ENCODE peak calls at places on chromosome 1, in eight cellular contexts. Y is SK-N-SH, V is heart right ventricle, J is suprapubic skin, F is mammary epithelial cell, Z is astrocyte, X is neural progenitor cell, P is upper lobe of right lung. A is an unnamed sample. For H3K4me1 and H3K27me3, the result is how much of the 10 kb centered on the place peaks cover.

GRCh38 chr1:53687886-53688285 is 51.1 kb downstream of the GLIS1 start:
- DNase-seq in Z (no peak), X (no peak), V (no peak), J (no peak), F (no peak), P (no peak), Y (no peak), A (no peak)

GRCh38 chr1:77347646-77348045 is 65.8 kb downstream of the AK5 start:
- DNase-seq in J (no peak), P (no peak), Z (peak), F (peak), Y (no peak), X (no peak), V (no peak), A (no peak)

GRCh38 chr1:37958690-37959089 is 11.8 kb upstream of the INPP5B start:
- DNase-seq in Z (peak), Y (no peak), J (no peak), V (no peak), F (peak), P (no peak), X (no peak), A (no peak)

GRCh38 chr1:233113713-233114028 is 163.3 kb downstream of the NTPCR start:
- DNase-seq in P (no peak), V (no peak), Y (no peak), Z (no peak), X (no peak), F (no peak), J (no peak), A (no peak)

GRCh38 chr1:197671140-197671539 is 104.1 kb downstream of the DENND1B start:
- DNase-seq in F (no peak), P (no peak), Y (no peak), Z (peak), J (no peak), X (no peak), V (no peak), A (no peak)

GRCh38 chr1:169890761-169891538 is 2.7 kb downstream of the SCYL3 start:
- DNase-seq in F (peak), P (no peak), Y (no peak), Z (no peak), V (no peak), X (no peak), J (no peak), A (no peak)

GRCh38 chr1:245969274-245969673 is 537.8 kb downstream of the SMYD3 start:
- DNase-seq in J (no peak), F (peak), Z (peak), V (no peak), Y (no peak), P (no peak), X (no peak), A (no peak)

GRCh38 chr1:27084107-27084506 is 70.8 kb downstream of the SLC9A1 start:
- DNase-seq in J (no peak), Y (no peak), P (no peak), Z (no peak), F (no peak), X (no peak), V (no peak), A (no peak)

GRCh38 chr1:869499-870244 is 54.1 kb upstream of the SAMD11 start:
- DNase-seq in P (peak), F (peak), Z (no peak), Y (peak), J (peak), V (peak), X (peak), A (peak)

GRCh38 chr1:234975122-234975940 is 153.3 kb downstream of the TOMM20 start:
- DNase-seq in J (peak), P (peak), Y (no peak), Z (peak), X (no peak), F (peak), V (no peak), A (peak)

GRCh38 chr1:151282883-151283725 is 1.0 kb downstream of the ZNF687 start:
- DNase-seq in J (no peak), F (peak), V (no peak), X (peak), Y (peak), P (peak), Z (no peak), A (peak)

GRCh38 chr1:23423415-23424170 is 955 bp downstream of the TCEA3 start:
- DNase-seq in P (peak), X (peak), V (peak), Y (peak), Z (no peak), J (no peak), F (no peak), A (peak)

GRCh38 chr1:197399691-197400521 is 131.9 kb downstream of the CRB1 start:
- DNase-seq in P (no peak), V (no peak), Y (peak), F (peak), J (no peak), X (peak), Z (peak), A (peak)

GRCh38 chr1:204842892-204843291 is 27.8 kb upstream of the NFASC start:
- DNase-seq in Y (no peak), X (no peak), J (no peak), V (no peak), Z (peak), F (peak), P (no peak), A (no peak)

GRCh38 chr1:208189183-208189582 is 55.0 kb downstream of the PLXNA2 start:
- DNase-seq in Z (no peak), V (no peak), F (peak), X (no peak), Y (no peak), P (no peak), J (no peak), A (peak)

GRCh38 chr1:198291036-198291435 is 134.2 kb downstream of the NEK7 start:
- DNase-seq in J (no peak), F (no peak), Y (no peak), Z (no peak), P (no peak), X (peak), V (no peak), A (no peak)

GRCh38 chr1:221714227-221715116 is 27.4 kb downstream of the DUSP10 start:
- DNase-seq in V (no peak), P (no peak), X (peak), Y (no peak), Z (no peak), J (no peak), F (no peak), A (peak)

GRCh38 chr1:228334954-228335353 is 71.7 kb downstream of the TRIM11 start:
- DNase-seq in Y (no peak), P (peak), J (peak), X (no peak), V (peak), F (no peak), Z (no peak), A (no peak)

GRCh38 chr1:10909697-10910489 is 102.6 kb upstream of the TARDBP start:
- DNase-seq in F (peak), Z (no peak), P (peak), V (peak), X (peak), Y (peak), J (no peak), A (peak)

GRCh38 chr1:155910621-155911121 is 478 bp downstream of the RIT1 start:
- DNase-seq in J (no peak), X (peak), Y (peak), P (no peak), V (no peak), Z (peak), F (peak), A (peak)
- TF ChIP-seq CTCF in J (no peak), X (peak), Y (no peak), P (no peak), V (no peak), Z (no peak), F (peak), A (no peak)

GRCh38 chr1:93621246-93621645 is 60.4 kb downstream of the BCAR3 start:
- DNase-seq in F (no peak), Z (no peak), P (no peak), X (no peak), J (no peak), Y (no peak), V (no peak), A (no peak)
- H3K4me1 ChIP-seq in F (half or more), Z (half or more), P (under half), X (under half), J (under half), Y (half or more), V (half or more), A (under half)

GRCh38 chr1:116321766-116322175 is 51.3 kb upstream of the ATP1A1 start:
- DNase-seq in Y (no peak), J (no peak), P (no peak), X (no peak), Z (no peak), V (no peak), F (no peak), A (no peak)

GRCh38 chr1:116324411-116324810 is 48.6 kb upstream of the ATP1A1 start:
- DNase-seq in Z (no peak), Y (no peak), X (no peak), V (no peak), J (no peak), P (no peak), F (no peak), A (no peak)

GRCh38 chr1:116325104-116325503 is 47.9 kb upstream of the ATP1A1 start:
- DNase-seq in F (no peak), Y (no peak), Z (no peak), P (no peak), J (no peak), X (no peak), V (no peak), A (no peak)

GRCh38 chr1:116322752-116323405 is 50.2 kb upstream of the ATP1A1 start:
- DNase-seq in X (no peak), P (no peak), V (no peak), Y (no peak), J (no peak), F (no peak), Z (no peak), A (no peak)

DNA sequence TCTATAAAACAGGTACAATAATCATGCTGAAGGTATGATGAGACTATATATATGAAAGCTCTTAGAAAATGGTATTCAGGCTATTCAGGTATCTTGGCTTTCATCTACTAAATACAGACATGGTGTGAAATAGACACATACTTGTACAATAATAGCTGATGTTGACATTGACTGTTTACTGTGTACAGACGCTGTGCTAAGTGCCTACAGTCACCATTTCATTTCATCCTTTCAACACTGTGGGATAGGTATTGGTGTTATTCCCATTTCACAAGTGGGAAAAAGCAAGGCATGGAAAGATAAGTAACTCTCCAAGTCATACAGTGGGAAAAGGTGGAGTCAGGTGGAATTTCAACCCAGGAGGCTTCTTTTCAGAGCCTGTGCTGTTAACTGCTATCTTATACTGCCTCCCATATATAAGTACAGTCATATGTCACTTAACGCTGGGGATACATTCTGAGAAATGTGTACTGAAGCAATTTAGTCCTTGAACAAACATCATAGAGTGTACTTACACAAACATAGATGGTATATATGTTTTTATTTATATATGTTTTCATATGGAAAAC is 49.5 kb upstream of the ATP1A1 start:
- DNase-seq in X (no peak), Z (no peak), Y (no peak), P (no peak), V (no peak), J (no peak), F (no peak), A (no peak)
- H3K27me3 ChIP-seq in X (under half), Z (under half), Y (under half), P (under half), V (under half), J (under half), F (under half), A (under half)

DNA sequence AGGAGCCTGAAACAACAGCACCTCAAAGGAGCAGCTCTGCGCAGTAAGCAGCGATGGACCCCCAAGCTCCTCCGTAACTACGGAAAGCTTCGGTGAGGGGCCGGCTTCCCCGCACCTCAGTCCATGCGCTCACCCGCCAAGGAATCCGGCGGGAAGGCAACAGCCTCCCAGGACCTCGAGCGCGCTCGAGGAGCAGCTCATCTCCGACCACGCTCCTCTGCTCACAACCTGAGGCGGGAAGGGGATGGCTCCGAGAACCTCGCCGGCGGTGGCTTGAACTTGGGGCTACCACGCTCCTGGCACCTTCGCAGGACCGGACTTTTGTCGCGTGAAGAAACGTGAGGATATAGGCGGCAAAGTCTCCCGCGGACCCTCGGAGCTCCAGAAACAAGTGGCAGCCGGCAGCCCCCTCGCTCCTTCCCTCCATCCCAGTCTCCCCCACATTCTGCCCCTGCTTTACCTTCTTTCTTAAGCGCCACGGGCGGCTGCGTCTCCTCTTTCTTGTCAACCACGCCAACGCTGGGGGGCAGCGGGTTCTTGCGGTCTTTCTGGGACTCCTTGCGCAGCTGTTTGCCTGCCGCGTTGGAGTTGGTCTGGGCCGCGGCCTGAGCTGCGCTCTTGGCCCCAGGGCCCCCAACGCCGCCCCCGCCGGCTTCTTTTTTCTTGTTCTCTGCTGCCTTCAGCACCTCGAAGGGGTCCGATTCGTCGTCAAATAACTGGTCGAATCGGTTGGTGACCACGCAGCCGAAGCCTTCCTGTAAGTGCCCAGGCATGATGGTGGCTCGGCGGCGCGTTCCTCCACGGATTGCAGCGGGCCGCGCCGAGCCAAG is 459 bp downstream of the SERBP1 start:
- DNase-seq in X (peak), P (peak), J (peak), V (peak), Y (peak), F (peak), Z (no peak), A (peak)
- TF ChIP-seq CTCF in X (no peak), P (no peak), J (no peak), V (no peak), Y (no peak), F (no peak), Z (no peak), A (no peak)

GRCh38 chr1:185311589-185312225 is 5.3 kb downstream of the IVNS1ABP start:
- DNase-seq in X (no peak), J (no peak), F (no peak), Z (no peak), P (no peak), Y (no peak), V (no peak), A (no peak)
- H3K4me1 ChIP-seq in X (under half), J (half or more), F (under half), Z (under half), P (under half), Y (under half), V (half or more), A (under half)

DNA sequence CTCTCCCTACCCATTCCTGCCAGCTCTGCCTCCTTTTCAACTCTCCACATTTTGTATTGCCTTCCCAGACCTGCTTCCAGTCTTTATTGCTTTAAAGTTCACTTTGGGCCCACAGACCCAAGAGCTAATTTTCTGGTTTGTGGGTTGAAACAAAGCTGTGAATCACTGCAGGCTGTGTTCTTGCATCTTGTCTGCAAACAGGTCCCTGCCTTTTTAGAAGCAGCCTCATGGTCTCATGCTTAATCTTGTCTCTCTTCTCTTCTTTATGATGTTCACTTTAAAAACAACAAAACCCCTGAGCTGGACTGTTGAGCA is 3.8 kb downstream of the BTG2 start:
- DNase-seq in Y (no peak), J (no peak), F (no peak), Z (no peak), P (no peak), V (no peak), X (no peak), A (no peak)
- H3K27me3 ChIP-seq in Y (under half), J (under half), F (under half), Z (under half), P (under half), V (under half), X (half or more), A (under half)

GRCh38 chr1:3433076-3433475 is 21.4 kb upstream of the ARHGEF16 start:
- DNase-seq in Y (no peak), F (no peak), V (peak), X (no peak), P (no peak), Z (no peak), J (no peak), A (no peak)

GRCh38 chr1:3436451-3436850 is 18.0 kb upstream of the ARHGEF16 start:
- DNase-seq in V (peak), J (no peak), Z (no peak), P (no peak), Y (no peak), X (no peak), F (no peak), A (no peak)

GRCh38 chr1:3433596-3434320 is 20.7 kb upstream of the ARHGEF16 start:
- DNase-seq in X (no peak), F (no peak), Z (no peak), P (no peak), Y (no peak), J (no peak), V (peak), A (no peak)

GRCh38 chr1:3435666-3436065 is 18.8 kb upstream of the ARHGEF16 start:
- DNase-seq in F (no peak), Z (no peak), V (peak), J (no peak), X (no peak), P (no peak), Y (no peak), A (no peak)

DNA sequence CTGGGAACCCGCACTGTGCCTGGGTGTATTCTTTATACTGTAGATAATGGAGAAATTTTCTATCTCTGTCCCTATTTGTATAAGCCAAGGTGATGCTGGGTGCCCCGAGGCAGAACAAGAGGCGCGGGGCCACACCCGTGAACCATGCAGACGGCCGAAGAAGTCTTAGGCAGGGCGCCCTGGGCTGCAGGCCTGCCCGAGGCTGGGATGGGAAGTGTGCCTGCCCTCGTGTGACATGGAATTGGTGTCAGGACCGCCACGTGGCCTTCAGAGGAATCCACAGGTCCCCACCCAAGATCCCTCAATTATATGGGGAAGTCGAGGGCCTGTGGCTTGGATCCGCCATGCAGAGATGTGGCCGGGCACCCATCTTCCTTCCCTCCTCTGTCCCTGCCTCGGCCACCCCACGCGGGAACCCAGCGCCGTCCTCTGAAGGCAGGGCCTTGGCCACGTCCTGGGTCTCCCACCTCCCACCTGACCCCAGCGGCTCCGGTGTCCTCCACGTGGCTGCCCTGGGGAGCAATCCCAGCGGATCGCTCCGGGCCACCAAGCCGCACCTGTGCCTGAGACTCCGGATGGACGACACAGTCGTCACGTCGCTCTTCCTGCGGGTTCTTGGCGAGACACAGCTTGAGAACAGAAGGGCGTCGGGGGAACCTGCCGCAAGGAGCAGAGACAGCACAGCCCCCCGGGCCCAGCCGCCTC is 19.9 kb upstream of the ARHGEF16 start:
- DNase-seq in Y (no peak), F (no peak), J (no peak), Z (no peak), X (no peak), V (peak), P (no peak), A (no peak)
- TF ChIP-seq CTCF in Y (no peak), F (no peak), J (no peak), Z (no peak), X (no peak), V (no peak), P (no peak), A (no peak)

GRCh38 chr1:51264470-51264869 is 28.4 kb downstream of the RNF11 start:
- DNase-seq in J (no peak), Y (no peak), F (peak), V (no peak), P (no peak), X (no peak), Z (peak), A (no peak)

GRCh38 chr1:51265618-51266017 is 29.5 kb downstream of the RNF11 start:
- DNase-seq in Z (no peak), Y (no peak), X (no peak), V (no peak), F (no peak), P (no peak), J (no peak), A (no peak)

GRCh38 chr1:51266181-51266580 is 30.1 kb downstream of the RNF11 start:
- DNase-seq in X (no peak), P (no peak), Y (no peak), J (no peak), F (no peak), Z (no peak), V (no peak), A (no peak)

GRCh38 chr1:51266791-51267190 is 30.7 kb downstream of the RNF11 start:
- DNase-seq in F (no peak), Y (no peak), P (no peak), V (no peak), Z (no peak), J (no peak), X (no peak), A (no peak)

GRCh38 chr1:51263147-51263850 is 27.2 kb downstream of the RNF11 start:
- DNase-seq in V (no peak), Z (no peak), P (no peak), X (no peak), F (no peak), J (no peak), Y (peak), A (no peak)
- H3K4me1 ChIP-seq in V (under half), Z (half or more), P (under half), X (under half), F (half or more), J (half or more), Y (under half), A (under half)